ENCODE peak calls at places on chromosome 19, in four cellular contexts. N is mucosa of descending colon, C is tibial nerve, K is IMR-90. B is an unnamed sample. For H3K4me1, the result is how much of the 10 kb centered on the place peaks cover.

GRCh38 chr19:57947088-57947418 is 453 bp downstream of the ZNF256 start:
- DNase-seq in N (no peak), C (no peak), K (no peak), B (no peak)

GRCh38 chr19:43224855-43225253 is 19.4 kb upstream of the PSG4 start:
- DNase-seq in N (no peak), C (no peak), K (no peak), B (no peak)

GRCh38 chr19:6038634-6039405 is 60.9 kb upstream of the RANBP3 start:
- DNase-seq in N (no peak), C (no peak), K (peak), B (no peak)

GRCh38 chr19:6273701-6274601 is 5.8 kb downstream of the MLLT1 start:
- DNase-seq in N (peak), C (peak), K (peak), B (peak)

GRCh38 chr19:28420731-28421550 is 792.0 kb downstream of the UQCRFS1 start:
- DNase-seq in N (no peak), C (no peak), K (no peak), B (no peak)

GRCh38 chr19:28258794-28259193 is 954.2 kb downstream of the UQCRFS1 start:
- DNase-seq in N (no peak), C (no peak), K (no peak), B (no peak)

GRCh38 chr19:32603961-32604360 is 23.0 kb downstream of the PDCD5 start:
- DNase-seq in N (no peak), C (no peak), K (no peak), B (no peak)

GRCh38 chr19:14119644-14120496 is 2.3 kb upstream of the PRKACA start:
- DNase-seq in N (no peak), C (no peak), K (no peak), B (peak)

GRCh38 chr19:14003279-14004051 is 2.7 kb downstream of the RFX1 start:
- DNase-seq in N (no peak), C (no peak), K (no peak), B (no peak)

GRCh38 chr19:10230155-10230903 is 802 bp downstream of the S1PR2 start:
- DNase-seq in N (peak), C (peak), K (peak), B (peak)

GRCh38 chr19:52922841-52923781 is at the start of gene ZNF888:
- DNase-seq in N (peak), C (peak), K (peak), B (peak)

GRCh38 chr19:900302-901111 is 7.2 kb downstream of the RNU6-9 start:
- DNase-seq in N (peak), C (no peak), K (no peak), B (no peak)

GRCh38 chr19:48724796-48725753 is 5.5 kb upstream of the MAMSTR start:
- DNase-seq in N (peak), C (no peak), K (peak), B (no peak)

GRCh38 chr19:42301646-42302204 is at the start of gene PRR19:
- DNase-seq in N (no peak), C (no peak), K (no peak), B (no peak)

GRCh38 chr19:38224014-38224862 is at the start of gene DPF1:
- DNase-seq in N (peak), C (no peak), K (peak), B (peak)

GRCh38 chr19:58054792-58055482 is 4.1 kb upstream of the ZNF135 start:
- DNase-seq in N (no peak), C (no peak), K (peak), B (no peak)

GRCh38 chr19:13984186-13984585 is 21.9 kb downstream of the RFX1 start:
- DNase-seq in N (no peak), C (no peak), K (no peak), B (no peak)

GRCh38 chr19:55146078-55146647 is 2.8 kb downstream of the TNNT1 start:
- DNase-seq in N (no peak), C (no peak), K (no peak), B (no peak)

GRCh38 chr19:38425810-38426466 is at the start of gene RASGRP4:
- DNase-seq in N (peak), C (no peak), K (no peak), B (peak)

GRCh38 chr19:53993448-53993847 is 2.0 kb downstream of the CACNG6 start:
- DNase-seq in N (no peak), C (no peak), K (no peak), B (no peak)

GRCh38 chr19:53086949-53087348 is 16.3 kb downstream of the ZNF160 start:
- DNase-seq in N (no peak), C (no peak), K (peak), B (no peak)

GRCh38 chr19:11931051-11931450 is 6.1 kb downstream of the ZNF700 start:
- DNase-seq in N (no peak), C (no peak), K (peak), B (no peak)

GRCh38 chr19:35345671-35346111 is 2.0 kb upstream of the FFAR1 start:
- DNase-seq in N (no peak), C (no peak), K (no peak), B (no peak)

GRCh38 chr19:14432817-14433453 is at the start of gene PKN1:
- DNase-seq in N (peak), C (no peak), K (no peak), B (peak)

GRCh38 chr19:55014714-55015113 is 23.4 kb downstream of the GP6 start:
- DNase-seq in N (no peak), C (no peak), K (no peak), B (no peak)

GRCh38 chr19:677201-677600 is 1.0 kb downstream of the FSTL3 start:
- DNase-seq in N (peak), C (peak), K (peak), B (peak)

GRCh38 chr19:6424190-6424938 is at the start of gene KHSRP:
- DNase-seq in N (peak), C (no peak), K (no peak), B (no peak)

GRCh38 chr19:29098863-29099481 is 114.0 kb downstream of the UQCRFS1 start:
- DNase-seq in N (peak), C (peak), K (peak), B (peak)

GRCh38 chr19:35856001-35856400 is 710 bp upstream of the KIRREL2 start:
- DNase-seq in N (no peak), C (no peak), K (no peak), B (peak)

GRCh38 chr19:56660381-56661105 is 11.0 kb downstream of the ZNF835 start:
- DNase-seq in N (no peak), C (no peak), K (no peak), B (no peak)

GRCh38 chr19:54248016-54248601 is 5.5 kb upstream of the LILRA6 start:
- DNase-seq in N (no peak), C (no peak), K (peak), B (no peak)

GRCh38 chr19:45439569-45440258 is 16.0 kb upstream of the ERCC1 start:
- DNase-seq in N (peak), C (peak), K (peak), B (peak)

GRCh38 chr19:46890423-46891170 is 29.8 kb downstream of the ARHGAP35 start:
- DNase-seq in N (no peak), C (no peak), K (peak), B (no peak)

GRCh38 chr19:53657330-53657729 is 25.5 kb downstream of the DPRX start:
- DNase-seq in N (no peak), C (no peak), K (no peak), B (no peak)

GRCh38 chr19:46849610-46850009 is 1.0 kb downstream of the AP2S1 start:
- DNase-seq in N (peak), C (no peak), K (no peak), B (peak)

GRCh38 chr19:45419396-45419795 is 4.3 kb downstream of the ERCC1 start:
- DNase-seq in N (no peak), C (no peak), K (no peak), B (peak)

GRCh38 chr19:32234663-32235217 is 110.7 kb upstream of the ZNF507 start:
- DNase-seq in N (no peak), C (no peak), K (no peak), B (no peak)

GRCh38 chr19:7242601-7243258 is 51.5 kb downstream of the INSR start:
- DNase-seq in N (no peak), C (no peak), K (peak), B (no peak)

GRCh38 chr19:35142531-35143230 is 374 bp upstream of the FXYD7 start:
- DNase-seq in N (peak), C (no peak), K (no peak), B (no peak)

DNA sequence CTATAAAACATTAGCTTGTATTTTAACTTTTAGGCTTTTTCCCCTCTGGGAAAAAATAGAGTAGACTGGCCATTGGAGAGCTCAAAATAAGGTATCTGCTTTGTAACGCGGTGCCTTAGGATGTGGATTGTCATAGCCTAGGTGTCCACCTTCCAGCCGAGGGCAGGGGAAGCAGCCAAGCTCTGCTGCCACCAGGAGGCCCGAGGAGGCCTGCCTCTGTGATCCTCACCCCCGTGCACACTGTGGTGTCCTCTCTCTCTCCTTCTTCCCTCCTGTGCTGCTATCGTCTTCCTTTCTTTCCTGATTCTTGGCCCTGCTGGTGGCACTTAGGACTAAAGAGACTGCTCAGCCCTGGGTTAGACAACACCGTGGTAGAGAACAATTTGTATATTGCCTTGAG is 11.3 kb downstream of the HNRNPM start:
- DNase-seq in N (no peak), C (no peak), K (no peak), B (no peak)
- TF ChIP-seq CTCF in N (no peak), C (no peak), K (no peak), B (no peak)

DNA sequence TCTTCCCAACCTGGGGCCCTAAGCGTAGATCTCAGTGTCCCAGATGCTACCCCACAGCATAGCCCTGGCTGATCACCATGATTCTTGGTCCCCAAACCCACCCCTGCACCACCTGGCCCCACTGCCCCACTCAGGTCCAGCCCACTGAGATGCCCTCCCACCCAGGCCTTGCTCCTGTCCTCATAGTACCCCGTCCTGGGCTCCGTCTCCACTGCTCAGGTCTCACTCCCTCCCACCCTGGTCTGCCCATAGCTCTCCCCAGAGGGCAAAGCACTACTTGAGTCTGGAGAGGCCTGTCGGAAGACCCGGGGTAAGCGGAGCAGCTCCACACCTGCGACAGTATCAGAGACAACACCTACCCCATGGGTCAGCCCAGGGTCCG is 35.8 kb upstream of the ISYNA1 start:
- DNase-seq in N (no peak), C (no peak), K (no peak), B (peak)
- H3K4me1 ChIP-seq in N (half or more), C (under half), K (under half), B (under half)

DNA sequence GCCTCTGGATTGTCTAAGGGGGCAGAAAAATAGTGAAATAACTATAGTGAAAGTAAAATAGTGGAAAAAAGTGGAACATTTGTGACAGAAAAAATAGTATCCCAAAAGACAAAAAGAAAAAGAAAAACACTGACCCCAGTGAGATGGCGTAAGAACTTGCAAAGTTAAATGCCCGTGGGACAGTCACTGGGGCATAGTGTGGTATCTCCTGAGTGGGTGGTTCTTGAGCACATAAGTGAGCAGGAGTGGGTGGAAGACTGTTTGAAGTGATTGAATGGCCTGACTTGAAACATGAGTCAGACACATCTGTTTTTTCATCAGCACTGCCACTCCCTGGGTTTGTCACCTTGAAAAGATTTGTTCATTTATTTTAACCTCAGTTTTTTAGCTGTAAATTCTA is 2.5 kb downstream of the ZNF430 start:
- DNase-seq in N (no peak), C (no peak), K (peak), B (no peak)
- H3K4me3 ChIP-seq in N (no peak), C (no peak), K (no peak), B (no peak)

GRCh38 chr19:44332145-44332544 is 24.3 kb downstream of the ZNF112 start:
- DNase-seq in N (no peak), C (no peak), K (no peak), B (no peak)
- TF ChIP-seq CTCF in N (no peak), C (no peak), K (no peak), B (no peak)

DNA sequence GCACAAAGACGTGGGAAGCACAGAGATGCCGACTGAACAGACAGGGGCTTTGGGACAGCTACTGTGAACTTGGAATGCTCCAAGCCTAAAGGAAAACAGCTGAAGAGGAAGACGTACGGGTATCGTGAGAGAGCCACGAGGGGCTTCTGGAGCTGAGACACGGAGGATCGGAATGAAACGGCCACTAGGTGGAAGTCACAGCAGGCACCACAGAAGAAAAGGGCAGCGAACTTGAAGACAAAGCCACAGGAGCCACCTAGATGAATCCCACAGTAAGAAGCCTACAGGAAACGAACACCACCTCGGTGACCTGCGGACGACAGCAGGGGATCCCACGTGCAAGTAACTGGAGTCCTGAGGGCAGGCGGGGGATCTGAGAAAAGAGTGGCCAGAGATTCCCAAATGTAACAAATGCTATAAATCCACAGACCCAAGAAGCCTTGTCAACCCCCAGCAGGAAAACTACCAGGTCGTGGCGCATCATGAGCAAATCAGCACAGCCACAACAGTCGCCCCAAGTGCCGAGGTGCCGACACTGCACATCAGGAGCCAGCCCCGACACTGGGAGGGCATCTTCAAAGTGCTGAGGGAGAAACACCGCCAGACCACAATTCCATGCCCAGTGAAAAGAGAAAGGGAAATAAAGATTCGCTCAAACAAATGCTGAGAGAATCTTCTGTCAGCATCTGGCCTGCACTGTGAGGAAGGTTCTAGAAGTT is 39.3 kb upstream of the ISYNA1 start:
- DNase-seq in N (peak), C (no peak), K (no peak), B (no peak)
- H3K4me1 ChIP-seq in N (half or more), C (half or more), K (under half), B (half or more)

GRCh38 chr19:50912102-50912599 is 956 bp upstream of the KLK4 start:
- DNase-seq in N (no peak), C (no peak), K (no peak), B (no peak)
- H3K4me3 ChIP-seq in N (no peak), C (no peak), K (no peak), B (no peak)

DNA sequence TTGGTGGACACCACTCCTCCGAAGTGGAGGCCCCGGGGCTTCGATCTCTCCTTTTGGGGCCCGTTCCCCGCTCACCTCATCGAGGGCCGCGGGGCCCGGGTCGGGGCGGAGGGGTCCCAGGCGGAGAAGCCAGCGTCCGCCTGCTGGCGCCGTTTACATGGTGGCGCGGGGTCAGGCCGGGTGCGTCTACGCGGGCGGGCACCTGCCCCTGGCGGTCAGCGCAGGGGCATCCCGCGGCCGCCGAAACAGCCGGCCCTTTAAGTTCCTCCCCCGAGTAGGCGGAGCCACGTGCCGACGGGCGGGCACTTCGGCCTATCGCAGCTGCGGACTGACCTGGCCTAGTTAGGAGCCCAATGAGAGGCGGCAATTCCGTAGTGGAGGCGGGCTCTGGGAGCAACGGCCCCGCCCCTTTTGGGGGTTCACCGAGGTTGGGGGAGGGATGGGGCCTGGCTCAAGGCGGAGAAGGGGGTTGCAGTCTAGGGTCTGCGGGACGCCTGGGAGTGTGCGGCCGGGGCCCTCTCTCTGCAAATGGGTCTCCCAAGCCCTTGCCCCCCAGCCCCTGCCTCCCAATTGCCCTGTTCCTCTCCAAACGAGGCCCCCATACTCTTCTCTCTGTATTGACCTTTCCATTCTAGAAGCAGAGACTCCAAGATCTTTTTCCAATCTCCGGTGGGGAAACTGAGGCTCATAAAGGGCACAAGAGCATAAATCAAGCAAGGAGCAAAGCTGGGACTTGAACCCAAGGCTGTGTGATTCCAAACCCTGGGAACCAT is at the start of gene ABHD8:
- DNase-seq in N (peak), C (peak), K (peak), B (peak)
- TF ChIP-seq CTCF in N (peak), C (peak), K (peak), B (peak)

GRCh38 chr19:2332341-2333026 is 4.0 kb downstream of the SPPL2B start:
- DNase-seq in N (peak), C (no peak), K (no peak), B (no peak)
- H3K4me1 ChIP-seq in N (half or more), C (under half), K (under half), B (half or more)

DNA sequence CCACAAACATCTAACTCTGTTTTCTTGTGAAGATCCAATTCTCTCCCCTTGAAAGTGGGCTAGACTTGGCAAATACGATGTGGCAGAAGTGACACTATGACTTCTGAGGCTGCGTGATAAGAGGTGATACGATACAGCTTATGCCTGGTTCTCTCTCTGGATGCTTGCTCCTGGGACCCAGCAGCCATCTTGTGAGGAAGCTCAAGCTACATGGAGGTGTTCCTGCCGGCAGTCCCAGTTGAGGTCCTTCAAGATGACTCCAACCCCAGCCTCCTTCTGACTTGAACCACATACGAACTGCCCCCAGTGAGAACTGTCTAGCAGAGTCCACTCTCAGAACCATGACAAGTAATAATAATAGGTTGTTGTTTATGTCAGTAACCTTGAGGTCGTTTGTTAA is 10.7 kb upstream of the FEM1A start:
- DNase-seq in N (no peak), C (no peak), K (no peak), B (no peak)
- H3K4me3 ChIP-seq in N (no peak), C (no peak), K (no peak), B (no peak)

GRCh38 chr19:2603320-2603719 is 99.2 kb downstream of the GNG7 start:
- DNase-seq in N (peak), C (no peak), K (no peak), B (no peak)
- TF ChIP-seq CTCF in N (no peak), C (no peak), K (no peak), B (no peak)